ENCODE peak calls at places on chromosomes 11 and 22, in eight cellular contexts. K is endothelial cell of umbilical vein; L is CD8-positive, alpha-beta memory T cell; J is DND-41; G is adrenal gland; V is Caco-2; H is WERI-Rb-1; C is lower lobe of right lung. S is an unnamed sample.
A peak's percentile ranks its signal among the peaks of the same experiment; 100 is the strongest.

GRCh38 chr11:130103296-130103814 is 33.7 kb downstream of the APLP2 start:
- DNase-seq in K (peak; percentile 75), L (no peak), J (no peak), G (no peak), V (no peak), H (no peak), C (no peak), S (no peak)

GRCh38 chr22:30763815-30764686 is 69.4 kb downstream of the OSBP2 start:
- DNase-seq in K (peak; percentile 77), L (peak; percentile 57), J (peak; percentile 48), G (peak; percentile 76), V (peak; percentile 78), H (peak; percentile 72), C (no peak), S (peak; percentile 86)

GRCh38 chr22:35467788-35468187 is 67.8 kb downstream of the MCM5 start:
- DNase-seq in K (peak; percentile 90), L (no peak), J (no peak), G (peak; percentile 84), V (no peak), H (peak; percentile 52), C (peak; percentile 65), S (peak; percentile 74)

GRCh38 chr11:69364901-69365300 is 70.9 kb downstream of the MYEOV start:
- DNase-seq in K (peak; percentile 89), L (no peak), J (no peak), G (no peak), V (no peak), H (no peak), C (no peak), S (no peak)

GRCh38 chr11:4496555-4497248 is 14.3 kb downstream of the OR52K1 start:
- DNase-seq in K (no peak), L (no peak), J (no peak), G (no peak), V (no peak), H (no peak), C (no peak), S (no peak)

GRCh38 chr22:46598737-46599424 is 21.3 kb upstream of the GRAMD4 start:
- DNase-seq in K (no peak), L (no peak), J (no peak), G (peak; percentile 63), V (no peak), H (no peak), C (peak; percentile 65), S (no peak)

GRCh38 chr11:2310073-2310785 is 8.4 kb downstream of the TSPAN32 start:
- DNase-seq in K (no peak), L (no peak), J (no peak), G (no peak), V (no peak), H (no peak), C (no peak), S (no peak)

GRCh38 chr11:132908017-132908810 is 624.1 kb downstream of the OPCML start:
- DNase-seq in K (no peak), L (no peak), J (no peak), G (no peak), V (no peak), H (no peak), C (no peak), S (no peak)

GRCh38 chr11:65615950-65616574 is 486 bp downstream of the PCNX3 start:
- DNase-seq in K (no peak), L (no peak), J (peak; percentile 62), G (no peak), V (peak; percentile 78), H (peak; percentile 69), C (no peak), S (no peak)

GRCh38 chr11:2693851-2694261 is 5.9 kb downstream of the KCNQ1OT1 start:
- DNase-seq in K (no peak), L (no peak), J (no peak), G (peak; percentile 19), V (peak; percentile 38), H (peak; percentile 36), C (no peak), S (peak; percentile 83)

GRCh38 chr11:123035831-123036230 is 26.1 kb downstream of the HSPA8 start:
- DNase-seq in K (no peak), L (no peak), J (no peak), G (no peak), V (no peak), H (no peak), C (no peak), S (no peak)

GRCh38 chr11:33329705-33330329 is 72.6 kb downstream of the HIPK3 start:
- DNase-seq in K (peak; percentile 75), L (peak; percentile 35), J (peak; percentile 47), G (peak; percentile 65), V (peak; percentile 51), H (peak; percentile 58), C (no peak), S (peak; percentile 56)

GRCh38 chr22:37566329-37566837 is 6.1 kb downstream of the CDC42EP1 start:
- DNase-seq in K (no peak), L (peak; percentile 52), J (peak; percentile 29), G (no peak), V (no peak), H (no peak), C (peak; percentile 71), S (no peak)

GRCh38 chr22:20749453-20749852 is 24.5 kb upstream of the SERPIND1 start:
- DNase-seq in K (no peak), L (no peak), J (no peak), G (no peak), V (no peak), H (no peak), C (peak; percentile 61), S (no peak)

GRCh38 chr11:117983163-117983475 is 3.1 kb upstream of the IL10RA start:
- DNase-seq in K (no peak), L (no peak), J (no peak), G (no peak), V (peak; percentile 17), H (no peak), C (no peak), S (no peak)

GRCh38 chr22:23140385-23140784 is 1.4 kb downstream of the RSPH14 start:
- DNase-seq in K (no peak), L (no peak), J (no peak), G (no peak), V (no peak), H (no peak), C (no peak), S (no peak)
- H3K4me3 ChIP-seq in K (no peak overlapping the region), L (no peak overlapping the region), J (no peak overlapping the region), G (no peak overlapping the region), V (no peak overlapping the region), H (no peak overlapping the region), C (no peak overlapping the region), S (no peak overlapping the region)

DNA sequence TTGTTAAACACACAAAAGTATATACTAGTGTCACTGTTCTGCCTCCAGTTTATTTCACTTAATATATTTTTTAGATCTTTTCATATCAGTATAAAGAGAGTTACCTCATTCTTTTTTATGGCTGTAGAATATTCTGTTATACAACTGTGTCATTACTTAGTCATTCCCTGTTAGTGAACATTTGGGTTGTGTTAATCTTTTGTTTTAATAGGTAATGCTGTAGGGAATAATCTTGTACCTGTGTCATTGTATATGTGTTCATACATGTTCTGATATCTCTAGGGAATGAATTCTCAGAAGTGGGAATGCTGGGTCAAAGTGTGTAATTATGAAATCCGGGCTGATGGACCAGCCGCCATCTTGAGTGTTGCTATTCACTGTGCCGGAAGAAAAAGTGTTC is 71.4 kb downstream of the SWAP70 start:
- DNase-seq in K (no peak), L (no peak), J (no peak), G (no peak), V (no peak), H (no peak), C (no peak), S (no peak)
- H3K36me3 ChIP-seq in K (peaks cover 30% of the 10 kb centered on the region), L (no peaks in the 10 kb centered on the region), J (no peaks in the 10 kb centered on the region), G (no peaks in the 10 kb centered on the region), V (peaks cover 4% of the 10 kb centered on the region), H (peaks cover 47% of the 10 kb centered on the region), C (peaks cover 68% of the 10 kb centered on the region), S (peaks cover 77% of the 10 kb centered on the region)

GRCh38 chr11:1288426-1289151 is 20.8 kb downstream of the TOLLIP start:
- DNase-seq in K (no peak), L (no peak), J (no peak), G (no peak), V (no peak), H (no peak), C (peak; percentile 28), S (no peak)

GRCh38 chr11:1292018-1292643 is 17.3 kb downstream of the TOLLIP start:
- DNase-seq in K (no peak), L (no peak), J (no peak), G (no peak), V (no peak), H (no peak), C (no peak), S (no peak)

GRCh38 chr11:1291295-1292017 is 18.0 kb downstream of the TOLLIP start:
- DNase-seq in K (no peak), L (no peak), J (no peak), G (peak; percentile 8), V (peak; percentile 17), H (no peak), C (peak; percentile 30), S (no peak)

GRCh38 chr11:1289211-1289935 is 20.1 kb downstream of the TOLLIP start:
- DNase-seq in K (no peak), L (no peak), J (no peak), G (no peak), V (no peak), H (no peak), C (peak; percentile 30), S (no peak)

GRCh38 chr11:1290052-1291040 is 19.1 kb downstream of the TOLLIP start:
- DNase-seq in K (no peak), L (no peak), J (no peak), G (peak; percentile 6), V (peak; percentile 26), H (no peak), C (peak; percentile 41), S (no peak)
- H3K4me3 ChIP-seq in K (no peak overlapping the region), L (no peak overlapping the region), J (no peak overlapping the region), G (no peak overlapping the region), V (no peak overlapping the region), H (no peak overlapping the region), C (no peak overlapping the region), S (no peak overlapping the region)

GRCh38 chr22:41816871-41817270 is 16.0 kb upstream of the SREBF2 start:
- DNase-seq in K (no peak), L (no peak), J (no peak), G (no peak), V (no peak), H (no peak), C (no peak), S (no peak)

GRCh38 chr22:41818011-41818410 is 14.9 kb upstream of the SREBF2 start:
- DNase-seq in K (no peak), L (no peak), J (no peak), G (no peak), V (no peak), H (no peak), C (no peak), S (no peak)

GRCh38 chr22:41816241-41816640 is 15.8 kb downstream of the CCDC134 start:
- DNase-seq in K (no peak), L (no peak), J (no peak), G (no peak), V (no peak), H (peak; percentile 86), C (no peak), S (no peak)

GRCh38 chr22:41813726-41814410 is 13.4 kb downstream of the CCDC134 start:
- DNase-seq in K (no peak), L (no peak), J (no peak), G (peak; percentile 72), V (no peak), H (no peak), C (no peak), S (no peak)

DNA sequence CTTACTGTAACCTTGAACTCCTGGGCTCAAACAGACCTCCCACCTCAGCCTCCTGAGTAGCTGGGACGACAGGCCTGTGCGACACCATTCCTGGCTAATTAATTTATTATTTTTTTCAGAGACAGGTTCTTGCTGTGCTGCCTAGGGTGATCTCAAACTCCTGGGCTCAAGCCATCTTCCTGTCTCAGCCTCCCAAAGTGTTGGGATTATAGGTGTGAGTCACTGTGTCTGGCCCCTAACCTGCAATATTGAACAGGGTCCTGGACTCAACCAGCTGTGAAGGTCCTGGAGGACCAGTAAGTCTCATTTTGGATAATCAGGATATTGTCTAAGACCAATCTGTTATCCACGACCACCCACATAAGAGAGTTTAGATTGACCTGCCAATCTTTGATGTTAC is 15.2 kb downstream of the CCDC134 start:
- DNase-seq in K (no peak), L (no peak), J (no peak), G (no peak), V (no peak), H (no peak), C (no peak), S (no peak)
- H3K36me3 ChIP-seq in K (no peaks in the 10 kb centered on the region), L (peaks cover 13% of the 10 kb centered on the region), J (peaks cover 58% of the 10 kb centered on the region), G (no peaks in the 10 kb centered on the region), V (peaks cover 4% of the 10 kb centered on the region), H (peaks cover 49% of the 10 kb centered on the region), C (peaks cover 17% of the 10 kb centered on the region), S (peaks cover 19% of the 10 kb centered on the region)

S was measured in endodermal cell.